ENCODE peak calls at places on chromosome 13, in four cellular contexts. G is GM12878, I is A549, E is HepG2. X is an unnamed sample.

GRCh38 chr13:106161186-106161585 is 374.3 kb downstream of the EFNB2 start:
- DNase-seq in E (no peak), I (no peak), G (no peak), X (no peak)

GRCh38 chr13:113417008-113417735 is 36.1 kb downstream of the ADPRHL1 start:
- DNase-seq in G (no peak), I (no peak), E (no peak), X (no peak)

GRCh38 chr13:50198508-50198907 is 183.3 kb downstream of the KCNRG start:
- DNase-seq in I (no peak), E (no peak), G (no peak), X (no peak)

GRCh38 chr13:41313659-41314197 is 2.7 kb downstream of the NAA16 start:
- DNase-seq in I (no peak), E (no peak), G (no peak), X (no peak)

GRCh38 chr13:44857736-44858135 is 131.5 kb downstream of the NUFIP1 start:
- DNase-seq in G (no peak), E (no peak), I (no peak), X (no peak)

GRCh38 chr13:31096624-31097302 is 64.9 kb downstream of the HSPH1 start:
- DNase-seq in G (no peak), I (no peak), E (no peak), X (no peak)

GRCh38 chr13:80824231-80824630 is 483.3 kb upstream of the SPRY2 start:
- DNase-seq in E (no peak), I (no peak), G (no peak), X (no peak)

GRCh38 chr13:79459906-79460305 is 21.0 kb upstream of the NDFIP2 start:
- DNase-seq in G (no peak), I (no peak), E (no peak), X (no peak)

GRCh38 chr13:73335226-73335625 is 276.4 kb downstream of the KLF5 start:
- DNase-seq in G (peak), I (peak), E (no peak), X (no peak)

GRCh38 chr13:44540761-44541434 is 35.2 kb downstream of the TSC22D1 start:
- DNase-seq in E (no peak), G (no peak), I (no peak), X (no peak)

GRCh38 chr13:30968734-30969335 is 36.4 kb downstream of the TEX26 start:
- DNase-seq in I (no peak), G (no peak), E (no peak), X (no peak)

GRCh38 chr13:60158321-60158801 is 5.4 kb downstream of the DIAPH3 start:
- DNase-seq in G (no peak), I (no peak), E (no peak), X (no peak)

GRCh38 chr13:75489502-75490263 is 7.7 kb upstream of the TBC1D4 start:
- DNase-seq in I (no peak), G (peak), E (peak), X (no peak)

GRCh38 chr13:91220872-91221271 is 126.6 kb upstream of the MIR17HG start:
- DNase-seq in E (no peak), I (no peak), G (no peak), X (no peak)
- TF ChIP-seq PBX3 in E (no peak), I (no peak), G (no peak), X (no peak)

GRCh38 chr13:83007226-83007625 is 875.0 kb downstream of the SLITRK1 start:
- DNase-seq in I (no peak), G (no peak), E (no peak), X (no peak)
- TF ChIP-seq PBX3 in I (no peak), G (no peak), E (no peak), X (no peak)

GRCh38 chr13:102017248-102017647 is 384.6 kb downstream of the FGF14 start:
- DNase-seq in I (no peak), E (no peak), G (no peak), X (no peak)
- TF ChIP-seq PBX3 in I (no peak), E (no peak), G (no peak), X (no peak)

DNA sequence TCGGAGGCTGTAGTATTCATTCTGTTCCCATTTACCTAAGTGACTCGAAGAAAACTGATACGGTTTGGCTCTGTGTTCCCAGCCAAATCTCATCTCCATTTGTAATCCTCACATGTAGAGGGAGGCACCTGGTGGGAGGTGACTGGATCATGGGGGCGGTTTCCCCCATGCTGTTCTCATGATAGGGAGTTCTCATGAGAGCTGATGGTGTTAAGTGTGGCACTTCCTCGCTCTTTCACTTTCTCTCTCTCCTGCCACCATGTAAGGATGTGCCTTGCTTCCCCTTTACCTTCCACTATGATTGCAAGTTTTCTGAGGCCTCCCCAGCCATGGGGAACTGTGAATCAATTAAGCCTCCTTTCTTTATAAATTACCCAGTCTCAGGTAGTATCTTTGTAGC is 23.5 kb downstream of the SLAIN1 start:
- DNase-seq in E (no peak), I (no peak), G (no peak), X (no peak)
- TF ChIP-seq PBX3 in E (no peak), I (no peak), G (no peak), X (no peak)